ENCODE peak calls at places on chromosomes 6 and 20, in six cellular contexts. One of them, this sample, is unnamed.

GRCh38 chr6:158060447-158061360 is 79.0 kb downstream of the SYNJ2 start:
- DNase-seq in foreskin melanocyte: no peak
- DNase-seq in PC-3: peak; percentile 93
- DNase-seq in RKO: peak; percentile 32
- DNase-seq in uterus: peak; percentile 77
- DNase-seq in body of pancreas: peak; percentile 92
- DNase-seq in this sample: peak; percentile 50

GRCh38 chr6:87832025-87832825 is 130.2 kb upstream of the AKIRIN2 start:
- DNase-seq in body of pancreas: no peak
- DNase-seq in uterus: no peak
- DNase-seq in foreskin melanocyte: no peak
- DNase-seq in PC-3: peak; percentile 49
- DNase-seq in RKO: peak; percentile 57
- DNase-seq in this sample: no peak

GRCh38 chr6:163352011-163352685 is 62.4 kb upstream of the QKI start:
- DNase-seq in body of pancreas: no peak
- DNase-seq in foreskin melanocyte: no peak
- DNase-seq in RKO: no peak
- DNase-seq in PC-3: peak; percentile 73
- DNase-seq in uterus: no peak
- DNase-seq in this sample: no peak

GRCh38 chr20:20225325-20225724 is 142.6 kb upstream of the INSM1 start:
- DNase-seq in RKO: no peak
- DNase-seq in PC-3: no peak
- DNase-seq in uterus: no peak
- DNase-seq in foreskin melanocyte: no peak
- DNase-seq in body of pancreas: no peak
- DNase-seq in this sample: no peak

GRCh38 chr6:72855471-72855870 is 233.6 kb downstream of the KCNQ5 start:
- DNase-seq in foreskin melanocyte: peak; percentile 86
- DNase-seq in RKO: no peak
- DNase-seq in PC-3: no peak
- DNase-seq in uterus: no peak
- DNase-seq in body of pancreas: no peak
- DNase-seq in this sample: no peak

GRCh38 chr6:52620055-52620905 is 43.4 kb upstream of the TRAM2 start:
- DNase-seq in uterus: no peak
- DNase-seq in body of pancreas: no peak
- DNase-seq in foreskin melanocyte: no peak
- DNase-seq in PC-3: no peak
- DNase-seq in RKO: no peak
- DNase-seq in this sample: no peak

GRCh38 chr6:44001318-44001868 is 125.9 kb downstream of the MRPL14 start:
- DNase-seq in PC-3: no peak
- DNase-seq in uterus: no peak
- DNase-seq in foreskin melanocyte: no peak
- DNase-seq in RKO: no peak
- DNase-seq in body of pancreas: peak; percentile 25
- DNase-seq in this sample: no peak

GRCh38 chr6:3351105-3351676 is 92.4 kb downstream of the PSMG4 start:
- DNase-seq in RKO: no peak
- DNase-seq in body of pancreas: no peak
- DNase-seq in foreskin melanocyte: no peak
- DNase-seq in PC-3: no peak
- DNase-seq in uterus: peak; percentile 34
- DNase-seq in this sample: peak; percentile 24

GRCh38 chr6:4381379-4381778 is 246.0 kb upstream of the ECI2 start:
- DNase-seq in foreskin melanocyte: no peak
- DNase-seq in PC-3: no peak
- DNase-seq in body of pancreas: no peak
- DNase-seq in RKO: no peak
- DNase-seq in uterus: no peak
- DNase-seq in this sample: no peak

GRCh38 chr6:53410508-53411258 is 61.9 kb upstream of the ELOVL5 start:
- DNase-seq in PC-3: peak; percentile 71
- DNase-seq in foreskin melanocyte: peak; percentile 24
- DNase-seq in RKO: no peak
- DNase-seq in uterus: no peak
- DNase-seq in body of pancreas: peak; percentile 17
- DNase-seq in this sample: peak; percentile 26

GRCh38 chr6:49025273-49026240 is 437.5 kb downstream of the MMUT start:
- DNase-seq in RKO: no peak
- DNase-seq in foreskin melanocyte: no peak
- DNase-seq in uterus: no peak
- DNase-seq in PC-3: peak; percentile 33
- DNase-seq in body of pancreas: no peak
- DNase-seq in this sample: no peak

GRCh38 chr6:56652994-56653393 is 10.3 kb upstream of the DST start:
- DNase-seq in PC-3: peak; percentile 90
- DNase-seq in RKO: no peak
- DNase-seq in foreskin melanocyte: peak; percentile 79
- DNase-seq in uterus: no peak
- DNase-seq in body of pancreas: no peak
- DNase-seq in this sample: no peak

GRCh38 chr6:114344216-114344970 is 1.6 kb upstream of the HS3ST5 start:
- DNase-seq in uterus: no peak
- DNase-seq in RKO: no peak
- DNase-seq in body of pancreas: no peak
- DNase-seq in foreskin melanocyte: no peak
- DNase-seq in PC-3: peak; percentile 42
- DNase-seq in this sample: no peak

GRCh38 chr20:37849169-37849568 is 53.8 kb upstream of the VSTM2L start:
- DNase-seq in PC-3: no peak
- DNase-seq in body of pancreas: no peak
- DNase-seq in RKO: no peak
- DNase-seq in uterus: no peak
- DNase-seq in foreskin melanocyte: no peak
- DNase-seq in this sample: no peak

GRCh38 chr6:134058622-134059366 is 6.4 kb upstream of the SLC2A12 start:
- DNase-seq in body of pancreas: no peak
- DNase-seq in PC-3: no peak
- DNase-seq in RKO: no peak
- DNase-seq in uterus: no peak
- DNase-seq in foreskin melanocyte: no peak
- DNase-seq in this sample: no peak

GRCh38 chr6:160714731-160715130 is 12.7 kb downstream of the PLG start:
- DNase-seq in foreskin melanocyte: no peak
- DNase-seq in RKO: no peak
- DNase-seq in PC-3: no peak
- DNase-seq in body of pancreas: no peak
- DNase-seq in uterus: no peak
- DNase-seq in this sample: no peak

GRCh38 chr20:63253065-63253437 is 1.2 kb downstream of the NKAIN4 start:
- DNase-seq in RKO: no peak
- DNase-seq in uterus: no peak
- DNase-seq in PC-3: no peak
- DNase-seq in body of pancreas: no peak
- DNase-seq in foreskin melanocyte: no peak
- DNase-seq in this sample: no peak

GRCh38 chr6:64266351-64266821 is 630.8 kb downstream of the PHF3 start:
- DNase-seq in PC-3: no peak
- DNase-seq in RKO: no peak
- DNase-seq in body of pancreas: no peak
- DNase-seq in uterus: no peak
- DNase-seq in foreskin melanocyte: no peak
- DNase-seq in this sample: no peak

GRCh38 chr6:106163966-106164877 is 78.1 kb downstream of the PRDM1 start:
- DNase-seq in RKO: no peak
- DNase-seq in uterus: peak; percentile 43
- DNase-seq in body of pancreas: no peak
- DNase-seq in foreskin melanocyte: no peak
- DNase-seq in PC-3: no peak
- DNase-seq in this sample: peak; percentile 20

GRCh38 chr6:106659859-106660258 is 30.5 kb downstream of the QRSL1 start:
- DNase-seq in PC-3: no peak
- DNase-seq in RKO: no peak
- DNase-seq in foreskin melanocyte: peak; percentile 44
- DNase-seq in uterus: no peak
- DNase-seq in body of pancreas: no peak
- DNase-seq in this sample: no peak

GRCh38 chr6:14889172-14889571 is 356.7 kb upstream of the JARID2 start:
- DNase-seq in RKO: no peak
- DNase-seq in PC-3: peak; percentile 81
- DNase-seq in foreskin melanocyte: no peak
- DNase-seq in uterus: no peak
- DNase-seq in body of pancreas: no peak
- DNase-seq in this sample: no peak

GRCh38 chr20:38195041-38195504 is 30.0 kb upstream of the TGM2 start:
- DNase-seq in PC-3: no peak
- DNase-seq in body of pancreas: no peak
- DNase-seq in foreskin melanocyte: no peak
- DNase-seq in RKO: no peak
- DNase-seq in uterus: no peak
- DNase-seq in this sample: no peak

GRCh38 chr20:51208162-51208561 is 185.3 kb upstream of the KCNG1 start:
- DNase-seq in uterus: no peak
- DNase-seq in body of pancreas: no peak
- DNase-seq in PC-3: no peak
- DNase-seq in RKO: no peak
- DNase-seq in foreskin melanocyte: no peak
- DNase-seq in this sample: no peak

GRCh38 chr6:24401458-24401857 is 1.3 kb upstream of the MRS2 start:
- DNase-seq in RKO: no peak
- DNase-seq in uterus: no peak
- DNase-seq in PC-3: no peak
- DNase-seq in foreskin melanocyte: no peak
- DNase-seq in body of pancreas: no peak
- DNase-seq in this sample: no peak

GRCh38 chr20:37940161-37940560 is 37.2 kb downstream of the VSTM2L start:
- DNase-seq in uterus: no peak
- DNase-seq in foreskin melanocyte: no peak
- DNase-seq in body of pancreas: no peak
- DNase-seq in RKO: no peak
- DNase-seq in PC-3: no peak
- DNase-seq in this sample: no peak

GRCh38 chr6:136012198-136012884 is 160.8 kb downstream of the PDE7B start:
- DNase-seq in body of pancreas: no peak
- DNase-seq in foreskin melanocyte: peak; percentile 40
- DNase-seq in RKO: peak; percentile 37
- DNase-seq in uterus: no peak
- DNase-seq in PC-3: peak; percentile 61
- DNase-seq in this sample: no peak

GRCh38 chr6:167588181-167588919 is 238.4 kb upstream of the AFDN start:
- DNase-seq in foreskin melanocyte: peak; percentile 95
- DNase-seq in body of pancreas: no peak
- DNase-seq in uterus: no peak
- DNase-seq in PC-3: no peak
- DNase-seq in RKO: no peak
- DNase-seq in this sample: no peak

GRCh38 chr20:380763-381580 is 412 bp downstream of the TRIB3 start:
- DNase-seq in foreskin melanocyte: peak; percentile 40
- DNase-seq in body of pancreas: peak; percentile 66
- DNase-seq in PC-3: peak; percentile 76
- DNase-seq in uterus: peak; percentile 26
- DNase-seq in RKO: peak; percentile 87
- DNase-seq in this sample: peak; percentile 70

GRCh38 chr6:167125950-167126349 is 3.1 kb downstream of the CCR6 start:
- DNase-seq in uterus: no peak
- DNase-seq in foreskin melanocyte: no peak
- DNase-seq in PC-3: no peak
- DNase-seq in RKO: no peak
- DNase-seq in body of pancreas: no peak
- DNase-seq in this sample: no peak

This sample was measured in left colon.